ENCODE peak calls at places on chromosomes 2 and 18, in nine cellular contexts. K, T, R, L, V, W, O, F and G are unnamed samples.

GRCh38 chr2:175687465-175687864 is 314.6 kb downstream of the LNPK start:
- DNase-seq in O (no peak), L (no peak), R (no peak), W (no peak), K (no peak), T (no peak), F (no peak), V (no peak), G (no peak)

GRCh38 chr2:237500681-237501424 is 13.8 kb downstream of the MLPH start:
- DNase-seq in R (no peak), K (peak), T (peak), O (no peak), V (no peak), L (no peak), F (no peak), W (no peak), G (peak)

GRCh38 chr2:170587117-170587516 is 128.0 kb upstream of the SP5 start:
- DNase-seq in R (no peak), L (no peak), F (no peak), O (no peak), K (no peak), W (no peak), V (no peak), T (no peak), G (no peak)

GRCh38 chr18:34352385-34353163 is 127.9 kb upstream of the NOL4 start:
- DNase-seq in O (no peak), W (no peak), T (no peak), F (no peak), K (no peak), L (no peak), V (no peak), R (no peak), G (no peak)

GRCh38 chr18:42072407-42072806 is 117.4 kb downstream of the PIK3C3 start:
- DNase-seq in F (no peak), K (no peak), W (no peak), R (no peak), O (no peak), L (no peak), V (no peak), T (no peak), G (no peak)

GRCh38 chr2:207558106-207558505 is 28.3 kb downstream of the CREB1 start:
- DNase-seq in T (peak), R (no peak), K (no peak), V (no peak), L (no peak), F (no peak), O (no peak), W (no peak), G (peak)

GRCh38 chr18:80068571-80069272 is 34.5 kb downstream of the RBFA start:
- DNase-seq in L (no peak), R (no peak), F (no peak), W (no peak), V (no peak), O (no peak), K (no peak), T (no peak), G (no peak)

GRCh38 chr2:74414913-74415761 is 6.3 kb downstream of the C2orf81 start:
- DNase-seq in W (no peak), R (peak), L (peak), V (no peak), T (no peak), O (no peak), F (peak), K (no peak), G (no peak)

GRCh38 chr18:49399003-49399402 is 61.4 kb downstream of the DYM start:
- DNase-seq in V (no peak), T (no peak), K (no peak), R (no peak), W (no peak), F (no peak), O (no peak), L (no peak), G (peak)

GRCh38 chr2:238380785-238381184 is 45.9 kb upstream of the ASB1 start:
- DNase-seq in O (no peak), F (no peak), L (no peak), V (no peak), R (no peak), K (no peak), T (peak), W (no peak), G (peak)

GRCh38 chr18:44725300-44726096 is 44.8 kb downstream of the SETBP1 start:
- DNase-seq in T (no peak), W (no peak), K (no peak), R (no peak), F (peak), V (peak), O (no peak), L (no peak), G (peak)

GRCh38 chr2:12556762-12557161 is 160.0 kb upstream of the TRIB2 start:
- DNase-seq in O (no peak), K (no peak), T (no peak), L (no peak), V (no peak), W (no peak), F (no peak), R (no peak), G (peak)

GRCh38 chr2:54206596-54206995 is 49.4 kb downstream of the TSPYL6 start:
- DNase-seq in L (no peak), W (no peak), O (no peak), K (peak), R (peak), V (no peak), T (no peak), F (no peak), G (peak)

GRCh38 chr2:113876503-113877387 is 13.1 kb upstream of the ACTR3 start:
- DNase-seq in R (no peak), T (no peak), K (no peak), L (no peak), O (no peak), W (no peak), F (peak), V (no peak), G (no peak)

GRCh38 chr2:147006724-147007123 is 838.1 kb upstream of the ACVR2A start:
- DNase-seq in F (no peak), L (no peak), W (no peak), K (no peak), T (no peak), O (no peak), R (no peak), V (no peak), G (no peak)

GRCh38 chr2:236665130-236665529 is 95.5 kb downstream of the ACKR3 start:
- DNase-seq in F (no peak), L (no peak), V (no peak), K (no peak), R (no peak), T (no peak), W (peak), O (no peak), G (no peak)